ENCODE peak calls at places on chromosomes 11 and 22, in four cellular contexts. P is HCT116, Y is HepG2, E is K562. C is an unnamed sample.
A peak's percentile ranks its signal among the peaks of the same experiment; 100 is the strongest.

GRCh38 chr11:96317576-96317975 is 25.4 kb downstream of the MAML2 start:
- DNase-seq in P (no peak), Y (no peak), E (no peak), C (no peak)

GRCh38 chr22:29310065-29310862 is 3.8 kb downstream of the GAS2L1 start:
- DNase-seq in P (no peak), Y (no peak), E (no peak), C (no peak)

GRCh38 chr11:72657356-72657755 is 16.9 kb downstream of the PDE2A start:
- DNase-seq in P (no peak), Y (no peak), E (no peak), C (no peak)

GRCh38 chr22:45136594-45136993 is 27.1 kb upstream of the NUP50 start:
- DNase-seq in P (no peak), Y (no peak), E (no peak), C (no peak)

GRCh38 chr22:30275625-30276024 is 9.0 kb upstream of the OSM start:
- DNase-seq in P (no peak), Y (no peak), E (peak; percentile 28), C (no peak)

GRCh38 chr22:37229012-37229804 is 14.9 kb downstream of the RAC2 start:
- DNase-seq in P (peak; percentile 43), Y (no peak), E (peak; percentile 41), C (peak; percentile 20)

GRCh38 chr11:113204280-113204679 is 110.1 kb upstream of the TTC12 start:
- DNase-seq in P (no peak), Y (no peak), E (no peak), C (no peak)

GRCh38 chr11:62832346-62833234 is at the start of gene TEX54:
- DNase-seq in P (no peak), Y (no peak), E (peak; percentile 14), C (no peak)

GRCh38 chr11:1232328-1233321 is 9.8 kb downstream of the MUC5B start:
- DNase-seq in P (no peak), Y (no peak), E (no peak), C (no peak)

GRCh38 chr11:1225386-1226225 is 2.7 kb downstream of the MUC5B start:
- DNase-seq in P (no peak), Y (no peak), E (no peak), C (no peak)

GRCh38 chr11:83241291-83241946 is 44.7 kb downstream of the CCDC90B start:
- DNase-seq in P (peak; percentile 69), Y (peak; percentile 63), E (peak; percentile 47), C (peak; percentile 51)

GRCh38 chr11:69373251-69373635 is 79.3 kb downstream of the MYEOV start:
- DNase-seq in P (no peak), Y (no peak), E (no peak), C (no peak)

GRCh38 chr11:71164186-71164585 is 88.2 kb downstream of the SHANK2 start:
- DNase-seq in P (no peak), Y (no peak), E (no peak), C (no peak)

GRCh38 chr11:46294365-46295309 is 17.2 kb downstream of the CREB3L1 start:
- DNase-seq in P (no peak), Y (no peak), E (peak; percentile 69), C (no peak)

GRCh38 chr11:60925685-60926267 is 1.5 kb downstream of the TMEM132A start:
- DNase-seq in P (no peak), Y (no peak), E (no peak), C (no peak)

GRCh38 chr11:86034710-86035109 is 34.2 kb downstream of the PICALM start:
- DNase-seq in P (no peak), Y (no peak), E (no peak), C (no peak)

GRCh38 chr11:79425463-79425862 is 15.4 kb downstream of the TENM4 start:
- DNase-seq in P (no peak), Y (no peak), E (no peak), C (no peak)

GRCh38 chr11:124200671-124201070 is 17.5 kb downstream of the OR10D3 start:
- DNase-seq in P (no peak), Y (no peak), E (no peak), C (no peak)

GRCh38 chr11:130634981-130635473 is 186.6 kb downstream of the ADAMTS15 start:
- DNase-seq in P (no peak), Y (peak; percentile 14), E (no peak), C (peak; percentile 88)

GRCh38 chr11:2833938-2834892 is 51.4 kb downstream of the CDKN1C start:
- DNase-seq in P (no peak), Y (no peak), E (no peak), C (no peak)

GRCh38 chr11:1762537-1763302 is 1.0 kb downstream of the CTSD start:
- DNase-seq in P (peak; percentile 19), Y (peak; percentile 83), E (peak; percentile 68), C (no peak)

GRCh38 chr11:36126703-36127102 is 162.5 kb downstream of the COMMD9 start:
- DNase-seq in P (no peak), Y (no peak), E (no peak), C (no peak)

GRCh38 chr11:101487775-101488174 is 96.0 kb downstream of the TRPC6 start:
- DNase-seq in P (no peak), Y (no peak), E (no peak), C (no peak)

GRCh38 chr11:125165664-125166346 is 1.3 kb downstream of the PKNOX2 start:
- DNase-seq in P (no peak), Y (no peak), E (no peak), C (no peak)

GRCh38 chr11:65301491-65302329 is 13.0 kb upstream of the CDC42EP2 start:
- DNase-seq in P (no peak), Y (no peak), E (peak; percentile 57), C (no peak)

GRCh38 chr22:23180301-23180892 is at the start of gene BCR:
- DNase-seq in P (peak; percentile 34), Y (no peak), E (peak; percentile 100), C (no peak)

GRCh38 chr22:40395607-40396006 is 25.2 kb downstream of the SGSM3 start:
- DNase-seq in P (no peak), Y (no peak), E (no peak), C (no peak)

GRCh38 chr22:21734540-21735197 is 925 bp downstream of the YPEL1 start:
- DNase-seq in P (no peak), Y (no peak), E (peak; percentile 46), C (no peak)

GRCh38 chr11:14357843-14358728 is 897 bp downstream of the RRAS2 start:
- DNase-seq in P (peak; percentile 37), Y (peak; percentile 66), E (peak; percentile 74), C (no peak)

GRCh38 chr22:17890892-17891291 is 116.6 kb upstream of the BID start:
- DNase-seq in P (no peak), Y (no peak), E (no peak), C (no peak)

GRCh38 chr11:2662430-2663299 is 37.1 kb downstream of the KCNQ1OT1 start:
- DNase-seq in P (no peak), Y (no peak), E (no peak), C (no peak)

GRCh38 chr11:23866641-23867040 is 630.2 kb upstream of the LUZP2 start:
- DNase-seq in P (no peak), Y (no peak), E (no peak), C (no peak)

GRCh38 chr11:44003736-44004451 is 43.9 kb upstream of the ACCSL start:
- DNase-seq in P (no peak), Y (no peak), E (no peak), C (no peak)

GRCh38 chr11:62664405-62665074 is 470 bp downstream of the C11orf98 start:
- DNase-seq in P (no peak), Y (peak; percentile 64), E (peak; percentile 12), C (no peak)

GRCh38 chr11:123143476-123143875 is 51.6 kb downstream of the CLMP start:
- DNase-seq in P (no peak), Y (no peak), E (no peak), C (no peak)

GRCh38 chr11:3107608-3108182 is 50.5 kb upstream of the CARS1 start:
- DNase-seq in P (no peak), Y (no peak), E (no peak), C (no peak)

GRCh38 chr11:109320595-109320994 is 101.4 kb upstream of the C11orf87 start:
- DNase-seq in P (peak; percentile 57), Y (no peak), E (no peak), C (no peak)

GRCh38 chr22:33455036-33455435 is 396.9 kb upstream of the SYN3 start:
- DNase-seq in P (no peak), Y (no peak), E (no peak), C (no peak)

GRCh38 chr22:32542332-32543019 is 67.9 kb downstream of the FBXO7 start:
- DNase-seq in P (no peak), Y (no peak), E (no peak), C (no peak)

GRCh38 chr11:76786053-76787014 is 3.2 kb downstream of the TSKU start:
- DNase-seq in P (no peak), Y (no peak), E (no peak), C (no peak)
- H3K4me1 ChIP-seq in P (peaks cover 83% of the 10 kb centered on the region), Y (peaks cover 74% of the 10 kb centered on the region), E (peaks cover 56% of the 10 kb centered on the region), C (peaks cover 37% of the 10 kb centered on the region)

GRCh38 chr11:73980001-73980960 is 2.4 kb downstream of the UCP2 start:
- DNase-seq in P (no peak), Y (peak; percentile 38), E (peak; percentile 39), C (no peak)
- TF ChIP-seq TCF7L2 in P (no peak), Y (no peak), E (no peak), C (no peak)

GRCh38 chr11:116082256-116082655 is 578.0 kb upstream of the CADM1 start:
- DNase-seq in P (no peak), Y (no peak), E (no peak), C (no peak)

GRCh38 chr11:116084511-116084910 is 580.3 kb upstream of the CADM1 start:
- DNase-seq in P (no peak), Y (no peak), E (no peak), C (no peak)

GRCh38 chr11:116077092-116077491 is 572.9 kb upstream of the CADM1 start:
- DNase-seq in P (no peak), Y (no peak), E (no peak), C (no peak)

GRCh38 chr11:116078101-116078561 is 573.9 kb upstream of the CADM1 start:
- DNase-seq in P (no peak), Y (peak; percentile 15), E (no peak), C (peak; percentile 8)

DNA sequence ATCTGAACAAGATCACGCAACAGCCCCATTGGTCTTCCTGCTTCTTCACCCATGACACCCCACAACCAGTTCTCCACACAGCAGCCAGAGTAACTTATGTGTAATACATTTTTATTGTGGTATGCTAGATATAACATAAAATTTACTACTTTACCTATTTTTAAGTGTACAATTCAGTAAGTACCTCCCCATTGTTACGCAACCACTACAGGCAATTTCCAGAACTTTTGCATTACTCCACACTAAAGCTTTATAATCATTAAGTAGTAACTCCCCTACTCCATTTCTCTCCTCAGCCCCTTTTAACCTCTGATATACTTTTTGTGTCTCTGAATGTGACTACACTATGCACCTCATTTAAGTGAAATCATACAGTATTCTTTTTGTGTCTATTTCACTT is 575.4 kb upstream of the CADM1 start:
- DNase-seq in P (no peak), Y (no peak), E (no peak), C (no peak)
- H3K4me1 ChIP-seq in P (no peaks in the 10 kb centered on the region), Y (no peaks in the 10 kb centered on the region), E (no peaks in the 10 kb centered on the region), C (no peaks in the 10 kb centered on the region)

GRCh38 chr11:38005597-38005996 is 1407.6 kb upstream of the RAG2 start:
- DNase-seq in P (no peak), Y (no peak), E (no peak), C (no peak)
- TF ChIP-seq TCF7L2 in P (no peak), Y (no peak), E (no peak), C (no peak)